ENCODE peak calls at places on chromosomes 12 and 14, in eight cellular contexts. One of them, this sample, is unnamed.

GRCh38 chr12:12965836-12966235 is 13.9 kb upstream of the GPRC5D start:
- DNase-seq in neural crest cell: no peak
- DNase-seq in germinal center: no peak
- DNase-seq in foreskin fibroblast: no peak
- DNase-seq in activated T-cell treated with anti-CD3 and anti-CD28 coated beads for 1 hour: no peak
- DNase-seq in NCI-H1092 treated with DMSO at 0.1 percent for 48 hours: no peak
- DNase-seq in activated CD8-positive, alpha-beta memory T cell treated with anti-CD3 and anti-CD28 coated beads for 4 hours: no peak
- DNase-seq in psoas muscle: no peak
- DNase-seq in this sample: no peak

GRCh38 chr14:100288382-100289185 is 17.7 kb downstream of the SLC25A29 start:
- DNase-seq in neural crest cell: no peak
- DNase-seq in germinal center: no peak
- DNase-seq in foreskin fibroblast: no peak
- DNase-seq in activated T-cell treated with anti-CD3 and anti-CD28 coated beads for 1 hour: no peak
- DNase-seq in NCI-H1092 treated with DMSO at 0.1 percent for 48 hours: no peak
- DNase-seq in activated CD8-positive, alpha-beta memory T cell treated with anti-CD3 and anti-CD28 coated beads for 4 hours: no peak
- DNase-seq in psoas muscle: no peak
- DNase-seq in this sample: no peak

GRCh38 chr12:55637467-55637866 is 775 bp downstream of the OR10P1 start:
- DNase-seq in neural crest cell: no peak
- DNase-seq in germinal center: no peak
- DNase-seq in foreskin fibroblast: no peak
- DNase-seq in activated T-cell treated with anti-CD3 and anti-CD28 coated beads for 1 hour: no peak
- DNase-seq in NCI-H1092 treated with DMSO at 0.1 percent for 48 hours: no peak
- DNase-seq in activated CD8-positive, alpha-beta memory T cell treated with anti-CD3 and anti-CD28 coated beads for 4 hours: no peak
- DNase-seq in psoas muscle: no peak
- DNase-seq in this sample: no peak

GRCh38 chr12:87280893-87281292 is 748.3 kb downstream of the C12orf50 start:
- DNase-seq in neural crest cell: no peak
- DNase-seq in germinal center: no peak
- DNase-seq in foreskin fibroblast: no peak
- DNase-seq in activated T-cell treated with anti-CD3 and anti-CD28 coated beads for 1 hour: no peak
- DNase-seq in NCI-H1092 treated with DMSO at 0.1 percent for 48 hours: no peak
- DNase-seq in activated CD8-positive, alpha-beta memory T cell treated with anti-CD3 and anti-CD28 coated beads for 4 hours: no peak
- DNase-seq in psoas muscle: no peak
- DNase-seq in this sample: no peak

GRCh38 chr12:56720696-56721615 is 4.1 kb downstream of the NACA start:
- DNase-seq in neural crest cell: no peak
- DNase-seq in germinal center: no peak
- DNase-seq in foreskin fibroblast: no peak
- DNase-seq in activated T-cell treated with anti-CD3 and anti-CD28 coated beads for 1 hour: no peak
- DNase-seq in NCI-H1092 treated with DMSO at 0.1 percent for 48 hours: no peak
- DNase-seq in activated CD8-positive, alpha-beta memory T cell treated with anti-CD3 and anti-CD28 coated beads for 4 hours: no peak
- DNase-seq in psoas muscle: no peak
- DNase-seq in this sample: no peak

GRCh38 chr12:65603428-65604351 is 220.6 kb upstream of the HMGA2 start:
- DNase-seq in neural crest cell: no peak
- DNase-seq in germinal center: no peak
- DNase-seq in foreskin fibroblast: peak; percentile 89
- DNase-seq in activated T-cell treated with anti-CD3 and anti-CD28 coated beads for 1 hour: no peak
- DNase-seq in NCI-H1092 treated with DMSO at 0.1 percent for 48 hours: no peak
- DNase-seq in activated CD8-positive, alpha-beta memory T cell treated with anti-CD3 and anti-CD28 coated beads for 4 hours: no peak
- DNase-seq in psoas muscle: no peak
- DNase-seq in this sample: no peak

GRCh38 chr14:92986254-92987147 is 63.6 kb downstream of the CHGA start:
- DNase-seq in neural crest cell: no peak
- DNase-seq in germinal center: no peak
- DNase-seq in foreskin fibroblast: peak; percentile 60
- DNase-seq in activated T-cell treated with anti-CD3 and anti-CD28 coated beads for 1 hour: no peak
- DNase-seq in NCI-H1092 treated with DMSO at 0.1 percent for 48 hours: no peak
- DNase-seq in activated CD8-positive, alpha-beta memory T cell treated with anti-CD3 and anti-CD28 coated beads for 4 hours: no peak
- DNase-seq in psoas muscle: no peak
- DNase-seq in this sample: no peak

GRCh38 chr14:83120187-83120586 is 1586.5 kb upstream of the SEL1L start:
- DNase-seq in neural crest cell: no peak
- DNase-seq in germinal center: no peak
- DNase-seq in foreskin fibroblast: no peak
- DNase-seq in activated T-cell treated with anti-CD3 and anti-CD28 coated beads for 1 hour: no peak
- DNase-seq in NCI-H1092 treated with DMSO at 0.1 percent for 48 hours: no peak
- DNase-seq in activated CD8-positive, alpha-beta memory T cell treated with anti-CD3 and anti-CD28 coated beads for 4 hours: no peak
- DNase-seq in psoas muscle: no peak
- DNase-seq in this sample: no peak

GRCh38 chr12:124928095-124928911 is 13.9 kb upstream of the UBC start:
- DNase-seq in neural crest cell: no peak
- DNase-seq in germinal center: no peak
- DNase-seq in foreskin fibroblast: peak; percentile 95
- DNase-seq in activated T-cell treated with anti-CD3 and anti-CD28 coated beads for 1 hour: no peak
- DNase-seq in NCI-H1092 treated with DMSO at 0.1 percent for 48 hours: no peak
- DNase-seq in activated CD8-positive, alpha-beta memory T cell treated with anti-CD3 and anti-CD28 coated beads for 4 hours: no peak
- DNase-seq in psoas muscle: peak; percentile 85
- DNase-seq in this sample: no peak

GRCh38 chr12:69131073-69131472 is 108.3 kb upstream of the CPSF6 start:
- DNase-seq in neural crest cell: no peak
- DNase-seq in germinal center: no peak
- DNase-seq in foreskin fibroblast: no peak
- DNase-seq in activated T-cell treated with anti-CD3 and anti-CD28 coated beads for 1 hour: no peak
- DNase-seq in NCI-H1092 treated with DMSO at 0.1 percent for 48 hours: no peak
- DNase-seq in activated CD8-positive, alpha-beta memory T cell treated with anti-CD3 and anti-CD28 coated beads for 4 hours: no peak
- DNase-seq in psoas muscle: no peak
- DNase-seq in this sample: no peak

GRCh38 chr12:638948-639557 is 24.2 kb downstream of the NINJ2 start:
- DNase-seq in neural crest cell: no peak
- DNase-seq in germinal center: no peak
- DNase-seq in foreskin fibroblast: no peak
- DNase-seq in activated T-cell treated with anti-CD3 and anti-CD28 coated beads for 1 hour: no peak
- DNase-seq in NCI-H1092 treated with DMSO at 0.1 percent for 48 hours: no peak
- DNase-seq in activated CD8-positive, alpha-beta memory T cell treated with anti-CD3 and anti-CD28 coated beads for 4 hours: no peak
- DNase-seq in psoas muscle: no peak
- DNase-seq in this sample: no peak

GRCh38 chr12:39239484-39240143 is 203.3 kb downstream of the KIF21A start:
- DNase-seq in neural crest cell: no peak
- DNase-seq in germinal center: no peak
- DNase-seq in foreskin fibroblast: no peak
- DNase-seq in activated T-cell treated with anti-CD3 and anti-CD28 coated beads for 1 hour: no peak
- DNase-seq in NCI-H1092 treated with DMSO at 0.1 percent for 48 hours: no peak
- DNase-seq in activated CD8-positive, alpha-beta memory T cell treated with anti-CD3 and anti-CD28 coated beads for 4 hours: no peak
- DNase-seq in psoas muscle: no peak
- DNase-seq in this sample: no peak

GRCh38 chr12:130711751-130712150 is 4.3 kb downstream of the RIMBP2 start:
- DNase-seq in neural crest cell: no peak
- DNase-seq in germinal center: no peak
- DNase-seq in foreskin fibroblast: no peak
- DNase-seq in activated T-cell treated with anti-CD3 and anti-CD28 coated beads for 1 hour: no peak
- DNase-seq in NCI-H1092 treated with DMSO at 0.1 percent for 48 hours: no peak
- DNase-seq in activated CD8-positive, alpha-beta memory T cell treated with anti-CD3 and anti-CD28 coated beads for 4 hours: no peak
- DNase-seq in psoas muscle: no peak
- DNase-seq in this sample: no peak

GRCh38 chr14:51369814-51370213 is 129.8 kb downstream of the TMX1 start:
- DNase-seq in neural crest cell: no peak
- DNase-seq in germinal center: peak; percentile 21
- DNase-seq in foreskin fibroblast: no peak
- DNase-seq in activated T-cell treated with anti-CD3 and anti-CD28 coated beads for 1 hour: no peak
- DNase-seq in NCI-H1092 treated with DMSO at 0.1 percent for 48 hours: no peak
- DNase-seq in activated CD8-positive, alpha-beta memory T cell treated with anti-CD3 and anti-CD28 coated beads for 4 hours: no peak
- DNase-seq in psoas muscle: no peak
- DNase-seq in this sample: no peak

GRCh38 chr14:100547633-100548294 is 39.5 kb downstream of the BEGAIN start:
- DNase-seq in neural crest cell: no peak
- DNase-seq in germinal center: peak; percentile 62
- DNase-seq in foreskin fibroblast: peak; percentile 65
- DNase-seq in activated T-cell treated with anti-CD3 and anti-CD28 coated beads for 1 hour: peak; percentile 28
- DNase-seq in NCI-H1092 treated with DMSO at 0.1 percent for 48 hours: peak; percentile 39
- DNase-seq in activated CD8-positive, alpha-beta memory T cell treated with anti-CD3 and anti-CD28 coated beads for 4 hours: no peak
- DNase-seq in psoas muscle: peak; percentile 44
- DNase-seq in this sample: peak; percentile 12

GRCh38 chr12:1575287-1575798 is 19.0 kb downstream of the FBXL14 start:
- DNase-seq in neural crest cell: no peak
- DNase-seq in germinal center: no peak
- DNase-seq in foreskin fibroblast: no peak
- DNase-seq in activated T-cell treated with anti-CD3 and anti-CD28 coated beads for 1 hour: no peak
- DNase-seq in NCI-H1092 treated with DMSO at 0.1 percent for 48 hours: no peak
- DNase-seq in activated CD8-positive, alpha-beta memory T cell treated with anti-CD3 and anti-CD28 coated beads for 4 hours: no peak
- DNase-seq in psoas muscle: no peak
- DNase-seq in this sample: no peak

This sample was measured in stimulated activated CD8-positive, alpha-beta memory T cell treated with anti-CD3 and anti-CD28 coated beads, Interleukin-4, amount 100 ng/mL, for 1 hour.